ENCODE peak calls at places on chromosomes 4 and X, in eight cellular contexts. One of them, this sample, is unnamed.
A peak's percentile ranks its signal among the peaks of the same experiment; 100 is the strongest.

GRCh38 chrX:40096395-40097091 is 1.2 kb downstream of the BCOR start:
- DNase-seq in GM23248: peak; percentile 64
- DNase-seq in OCI-LY7: peak; percentile 56
- DNase-seq in K562: no peak
- DNase-seq in SK-N-SH: peak; percentile 64
- DNase-seq in fibroblast of lung: peak; percentile 39
- DNase-seq in PC-3: peak; percentile 35
- DNase-seq in hepatocyte: peak; percentile 68
- DNase-seq in this sample: peak; percentile 61

GRCh38 chr4:3331511-3332394 is 38.9 kb downstream of the RGS12 start:
- DNase-seq in GM23248: no peak
- DNase-seq in OCI-LY7: no peak
- DNase-seq in K562: no peak
- DNase-seq in SK-N-SH: no peak
- DNase-seq in fibroblast of lung: no peak
- DNase-seq in PC-3: no peak
- DNase-seq in hepatocyte: no peak
- DNase-seq in this sample: no peak

GRCh38 chrX:118347131-118347530 is 1.2 kb downstream of the WDR44 start:
- DNase-seq in GM23248: peak; percentile 72
- DNase-seq in OCI-LY7: no peak
- DNase-seq in K562: peak; percentile 57
- DNase-seq in SK-N-SH: peak; percentile 4
- DNase-seq in fibroblast of lung: peak; percentile 51
- DNase-seq in PC-3: peak; percentile 47
- DNase-seq in hepatocyte: peak; percentile 13
- DNase-seq in this sample: peak; percentile 19

GRCh38 chr4:79298484-79298883 is 27.4 kb downstream of the NAA11 start:
- DNase-seq in GM23248: no peak
- DNase-seq in OCI-LY7: no peak
- DNase-seq in K562: no peak
- DNase-seq in SK-N-SH: no peak
- DNase-seq in fibroblast of lung: no peak
- DNase-seq in PC-3: no peak
- DNase-seq in hepatocyte: no peak
- DNase-seq in this sample: no peak

GRCh38 chr4:85952518-85952917 is 407.3 kb downstream of the MAPK10 start:
- DNase-seq in GM23248: peak; percentile 72
- DNase-seq in OCI-LY7: no peak
- DNase-seq in K562: no peak
- DNase-seq in SK-N-SH: no peak
- DNase-seq in fibroblast of lung: peak; percentile 73
- DNase-seq in PC-3: peak; percentile 79
- DNase-seq in hepatocyte: no peak
- DNase-seq in this sample: no peak

GRCh38 chr4:75985116-75985515 is 5.6 kb downstream of the SDAD1 start:
- DNase-seq in GM23248: peak; percentile 96
- DNase-seq in OCI-LY7: no peak
- DNase-seq in K562: no peak
- DNase-seq in SK-N-SH: no peak
- DNase-seq in fibroblast of lung: peak; percentile 69
- DNase-seq in PC-3: peak; percentile 59
- DNase-seq in hepatocyte: no peak
- DNase-seq in this sample: no peak

GRCh38 chr4:108048997-108049396 is 59.3 kb downstream of the HADH start:
- DNase-seq in GM23248: no peak
- DNase-seq in OCI-LY7: no peak
- DNase-seq in K562: no peak
- DNase-seq in SK-N-SH: no peak
- DNase-seq in fibroblast of lung: no peak
- DNase-seq in PC-3: no peak
- DNase-seq in hepatocyte: no peak
- DNase-seq in this sample: no peak

GRCh38 chr4:54100607-54101189 is 735 bp downstream of the GSX2 start:
- DNase-seq in GM23248: peak; percentile 64
- DNase-seq in OCI-LY7: no peak
- DNase-seq in K562: no peak
- DNase-seq in SK-N-SH: peak; percentile 71
- DNase-seq in fibroblast of lung: no peak
- DNase-seq in PC-3: no peak
- DNase-seq in hepatocyte: no peak
- DNase-seq in this sample: peak; percentile 40

GRCh38 chrX:150880808-150881165 is 17.7 kb downstream of the CD99L2 start:
- DNase-seq in GM23248: no peak
- DNase-seq in OCI-LY7: no peak
- DNase-seq in K562: no peak
- DNase-seq in SK-N-SH: no peak
- DNase-seq in fibroblast of lung: no peak
- DNase-seq in PC-3: no peak
- DNase-seq in hepatocyte: no peak
- DNase-seq in this sample: no peak

GRCh38 chrX:68883800-68884199 is 55.0 kb downstream of the EFNB1 start:
- DNase-seq in GM23248: no peak
- DNase-seq in OCI-LY7: no peak
- DNase-seq in K562: no peak
- DNase-seq in SK-N-SH: no peak
- DNase-seq in fibroblast of lung: no peak
- DNase-seq in PC-3: no peak
- DNase-seq in hepatocyte: no peak
- DNase-seq in this sample: no peak

GRCh38 chrX:136260801-136261200 is 9.6 kb upstream of the MAP7D3 start:
- DNase-seq in GM23248: peak; percentile 82
- DNase-seq in OCI-LY7: no peak
- DNase-seq in K562: no peak
- DNase-seq in SK-N-SH: no peak
- DNase-seq in fibroblast of lung: peak; percentile 78
- DNase-seq in PC-3: peak; percentile 87
- DNase-seq in hepatocyte: no peak
- DNase-seq in this sample: no peak

GRCh38 chr4:5940470-5941203 is 47.8 kb upstream of the CRMP1 start:
- DNase-seq in GM23248: no peak
- DNase-seq in OCI-LY7: no peak
- DNase-seq in K562: peak; percentile 37
- DNase-seq in SK-N-SH: no peak
- DNase-seq in fibroblast of lung: no peak
- DNase-seq in PC-3: peak; percentile 2
- DNase-seq in hepatocyte: no peak
- DNase-seq in this sample: peak; percentile 46
- H3K4me3 ChIP-seq in GM23248: no peak overlapping the region
- H3K4me3 ChIP-seq in OCI-LY7: no peak overlapping the region
- H3K4me3 ChIP-seq in K562: no peak overlapping the region
- H3K4me3 ChIP-seq in SK-N-SH: no peak overlapping the region
- H3K4me3 ChIP-seq in fibroblast of lung: no peak overlapping the region
- H3K4me3 ChIP-seq in PC-3: no peak overlapping the region
- H3K4me3 ChIP-seq in hepatocyte: no peak overlapping the region
- H3K4me3 ChIP-seq in this sample: no peak overlapping the region

GRCh38 chr4:186889876-186890643 is 166.4 kb upstream of the FAT1 start:
- DNase-seq in GM23248: no peak
- DNase-seq in OCI-LY7: no peak
- DNase-seq in K562: no peak
- DNase-seq in SK-N-SH: no peak
- DNase-seq in fibroblast of lung: no peak
- DNase-seq in PC-3: no peak
- DNase-seq in hepatocyte: no peak
- DNase-seq in this sample: no peak
- H3K27ac ChIP-seq in GM23248: no peak overlapping the region
- H3K27ac ChIP-seq in OCI-LY7: no peak overlapping the region
- H3K27ac ChIP-seq in K562: peak overlapping the region; percentile 35
- H3K27ac ChIP-seq in SK-N-SH: no peak overlapping the region
- H3K27ac ChIP-seq in fibroblast of lung: no peak overlapping the region
- H3K27ac ChIP-seq in PC-3: no peak overlapping the region
- H3K27ac ChIP-seq in hepatocyte: no peak overlapping the region
- H3K27ac ChIP-seq in this sample: no peak overlapping the region

DNA sequence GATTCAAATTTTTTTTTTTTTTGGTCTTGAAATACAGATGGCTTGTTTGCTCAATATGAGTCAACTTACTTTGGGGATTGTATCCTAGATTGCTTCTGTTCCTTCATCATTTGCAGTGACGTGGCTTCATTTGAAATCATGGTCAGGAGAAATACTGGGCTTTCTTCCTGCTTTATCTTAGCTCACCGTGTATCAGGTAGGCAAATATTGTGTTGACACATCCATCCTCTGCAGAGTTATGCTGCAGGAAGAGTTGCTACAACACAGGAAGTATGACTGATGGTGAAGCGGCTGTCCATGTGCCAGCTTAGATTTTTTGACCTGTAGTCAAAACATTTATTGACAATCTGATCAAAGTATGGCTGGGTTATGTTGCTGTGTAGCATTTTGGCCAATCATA is 232.2 kb downstream of the C4orf33 start:
- DNase-seq in GM23248: no peak
- DNase-seq in OCI-LY7: no peak
- DNase-seq in K562: no peak
- DNase-seq in SK-N-SH: no peak
- DNase-seq in fibroblast of lung: no peak
- DNase-seq in PC-3: peak; percentile 90
- DNase-seq in hepatocyte: no peak
- DNase-seq in this sample: no peak
- H2AFZ ChIP-seq in GM23248: no peak overlapping the region
- H2AFZ ChIP-seq in OCI-LY7: no peak overlapping the region
- H2AFZ ChIP-seq in K562: no peak overlapping the region
- H2AFZ ChIP-seq in SK-N-SH: no peak overlapping the region
- H2AFZ ChIP-seq in fibroblast of lung: no peak overlapping the region
- H2AFZ ChIP-seq in PC-3: no peak overlapping the region
- H2AFZ ChIP-seq in hepatocyte: no peak overlapping the region
- H2AFZ ChIP-seq in this sample: no peak overlapping the region

GRCh38 chrX:3549442-3549875 is 164.0 kb downstream of the PRKX start:
- DNase-seq in GM23248: peak; percentile 77
- DNase-seq in OCI-LY7: no peak
- DNase-seq in K562: no peak
- DNase-seq in SK-N-SH: peak; percentile 15
- DNase-seq in fibroblast of lung: no peak
- DNase-seq in PC-3: peak; percentile 8
- DNase-seq in hepatocyte: peak; percentile 13
- DNase-seq in this sample: peak; percentile 16

GRCh38 chrX:3550160-3550765 is 163.2 kb downstream of the PRKX start:
- DNase-seq in GM23248: peak; percentile 63
- DNase-seq in OCI-LY7: no peak
- DNase-seq in K562: peak; percentile 25
- DNase-seq in SK-N-SH: no peak
- DNase-seq in fibroblast of lung: peak; percentile 1
- DNase-seq in PC-3: peak; percentile 16
- DNase-seq in hepatocyte: peak; percentile 17
- DNase-seq in this sample: peak; percentile 3

GRCh38 chrX:3548743-3549441 is 164.6 kb downstream of the PRKX start:
- DNase-seq in GM23248: peak; percentile 90
- DNase-seq in OCI-LY7: peak; percentile 2
- DNase-seq in K562: no peak
- DNase-seq in SK-N-SH: peak; percentile 14
- DNase-seq in fibroblast of lung: peak; percentile 80
- DNase-seq in PC-3: peak; percentile 48
- DNase-seq in hepatocyte: peak; percentile 73
- DNase-seq in this sample: peak; percentile 20

GRCh38 chrX:3541336-3541735 is 172.1 kb downstream of the PRKX start:
- DNase-seq in GM23248: no peak
- DNase-seq in OCI-LY7: no peak
- DNase-seq in K562: no peak
- DNase-seq in SK-N-SH: no peak
- DNase-seq in fibroblast of lung: no peak
- DNase-seq in PC-3: no peak
- DNase-seq in hepatocyte: no peak
- DNase-seq in this sample: no peak

GRCh38 chrX:3545901-3546300 is 167.5 kb downstream of the PRKX start:
- DNase-seq in GM23248: peak; percentile 15
- DNase-seq in OCI-LY7: no peak
- DNase-seq in K562: no peak
- DNase-seq in SK-N-SH: no peak
- DNase-seq in fibroblast of lung: no peak
- DNase-seq in PC-3: no peak
- DNase-seq in hepatocyte: no peak
- DNase-seq in this sample: no peak
- H3K4me3 ChIP-seq in GM23248: no peak overlapping the region
- H3K4me3 ChIP-seq in OCI-LY7: no peak overlapping the region
- H3K4me3 ChIP-seq in K562: no peak overlapping the region
- H3K4me3 ChIP-seq in SK-N-SH: no peak overlapping the region
- H3K4me3 ChIP-seq in fibroblast of lung: no peak overlapping the region
- H3K4me3 ChIP-seq in PC-3: no peak overlapping the region
- H3K4me3 ChIP-seq in hepatocyte: no peak overlapping the region
- H3K4me3 ChIP-seq in this sample: no peak overlapping the region